ENCODE peak calls at places on chromosomes 13 and 19, in six cellular contexts. N, V, Z, U, H and Y are unnamed samples.
A peak's percentile ranks its signal among the peaks of the same experiment; 100 is the strongest.

GRCh38 chr19:34325961-34326360 is 39.0 kb upstream of the GPI start:
- DNase-seq in N (no peak), V (no peak), Z (no peak), U (no peak), H (no peak), Y (no peak)

GRCh38 chr19:49921871-49922755 is 6.9 kb upstream of the ATF5 start:
- DNase-seq in N (no peak), V (peak; percentile 53), Z (no peak), U (no peak), H (peak; percentile 69), Y (no peak)

GRCh38 chr13:73722120-73722519 is 412.1 kb downstream of the KLF12 start:
- DNase-seq in N (no peak), V (peak; percentile 94), Z (no peak), U (no peak), H (peak; percentile 34), Y (no peak)

GRCh38 chr19:38073806-38074685 is 150.0 kb downstream of the DPF1 start:
- DNase-seq in N (peak; percentile 40), V (no peak), Z (no peak), U (no peak), H (no peak), Y (no peak)

GRCh38 chr13:41456768-41457588 is at the start of gene RGCC:
- DNase-seq in N (peak; percentile 76), V (peak; percentile 38), Z (peak; percentile 75), U (peak; percentile 96), H (no peak), Y (peak; percentile 48)

GRCh38 chr13:112883241-112883945 is 85.6 kb upstream of the MCF2L start:
- DNase-seq in N (no peak), V (no peak), Z (no peak), U (no peak), H (no peak), Y (no peak)

GRCh38 chr13:67518785-67519184 is 288.6 kb upstream of the PCDH9 start:
- DNase-seq in N (no peak), V (no peak), Z (no peak), U (no peak), H (no peak), Y (no peak)

GRCh38 chr19:43700368-43701015 is 15.4 kb upstream of the IRGC start:
- DNase-seq in N (peak; percentile 62), V (peak; percentile 46), Z (no peak), U (peak; percentile 87), H (peak; percentile 87), Y (no peak)

GRCh38 chr13:23847545-23847944 is 41.7 kb downstream of the MIPEP start:
- DNase-seq in N (no peak), V (no peak), Z (no peak), U (no peak), H (no peak), Y (no peak)

GRCh38 chr13:113057084-113057483 is 48.5 kb upstream of the F7 start:
- DNase-seq in N (no peak), V (no peak), Z (no peak), U (no peak), H (no peak), Y (no peak)

GRCh38 chr19:15264061-15264932 is 32.0 kb upstream of the EPHX3 start:
- DNase-seq in N (peak; percentile 81), V (peak; percentile 29), Z (peak; percentile 66), U (peak; percentile 93), H (peak; percentile 78), Y (peak; percentile 71)

GRCh38 chr19:35565016-35565856 is 1.8 kb upstream of the ATP4A start:
- DNase-seq in N (peak; percentile 82), V (no peak), Z (no peak), U (no peak), H (no peak), Y (no peak)

GRCh38 chr19:11581740-11582139 is 4.3 kb upstream of the ACP5 start:
- DNase-seq in N (peak; percentile 10), V (no peak), Z (peak; percentile 39), U (no peak), H (peak; percentile 28), Y (no peak)

GRCh38 chr19:38514812-38515633 is 81.5 kb downstream of the RYR1 start:
- DNase-seq in N (peak; percentile 73), V (peak; percentile 17), Z (peak; percentile 54), U (peak; percentile 90), H (peak; percentile 46), Y (peak; percentile 71)

GRCh38 chr19:15702590-15702930 is 25.3 kb upstream of the OR10H2 start:
- DNase-seq in N (peak; percentile 74), V (peak; percentile 65), Z (peak; percentile 98), U (peak; percentile 95), H (peak; percentile 7), Y (no peak)

GRCh38 chr19:14916848-14917247 is 24.4 kb upstream of the OR7C2 start:
- DNase-seq in N (no peak), V (no peak), Z (no peak), U (no peak), H (no peak), Y (no peak)

GRCh38 chr19:33358408-33358807 is 15.1 kb upstream of the CEBPG start:
- DNase-seq in N (no peak), V (peak; percentile 91), Z (no peak), U (peak; percentile 64), H (no peak), Y (no peak)

GRCh38 chr13:102289606-102290005 is 112.2 kb downstream of the FGF14 start:
- DNase-seq in N (no peak), V (peak; percentile 75), Z (no peak), U (no peak), H (no peak), Y (no peak)

GRCh38 chr13:111122056-111122455 is 6.9 kb downstream of the ARHGEF7 start:
- DNase-seq in N (no peak), V (no peak), Z (no peak), U (no peak), H (no peak), Y (no peak)

DNA sequence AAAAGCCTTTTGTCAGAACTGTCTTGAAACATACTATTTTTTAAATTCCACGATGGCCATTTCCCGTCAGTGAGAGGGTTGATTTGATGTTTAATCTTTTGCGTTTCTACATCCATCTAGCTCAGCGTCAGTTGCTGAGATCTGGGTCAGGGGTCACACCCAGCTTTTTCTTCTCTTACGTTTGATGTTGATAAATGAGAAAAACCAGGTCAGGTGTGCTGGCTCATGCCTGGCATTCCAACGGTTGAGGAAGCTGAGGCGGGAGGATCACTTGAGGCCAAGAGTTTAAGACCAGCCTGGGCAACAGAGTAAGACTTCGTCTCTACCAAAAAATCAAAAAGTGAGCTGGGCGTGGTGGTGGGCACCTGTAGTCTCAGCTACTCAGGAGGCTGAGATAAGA is 168.9 kb downstream of the PTPRS start:
- DNase-seq in N (no peak), V (peak; percentile 8), Z (no peak), U (no peak), H (no peak), Y (no peak)
- TF ChIP-seq CTCF in N (no peak), V (no peak), Z (no peak), U (no peak), H (no peak), Y (no peak)

DNA sequence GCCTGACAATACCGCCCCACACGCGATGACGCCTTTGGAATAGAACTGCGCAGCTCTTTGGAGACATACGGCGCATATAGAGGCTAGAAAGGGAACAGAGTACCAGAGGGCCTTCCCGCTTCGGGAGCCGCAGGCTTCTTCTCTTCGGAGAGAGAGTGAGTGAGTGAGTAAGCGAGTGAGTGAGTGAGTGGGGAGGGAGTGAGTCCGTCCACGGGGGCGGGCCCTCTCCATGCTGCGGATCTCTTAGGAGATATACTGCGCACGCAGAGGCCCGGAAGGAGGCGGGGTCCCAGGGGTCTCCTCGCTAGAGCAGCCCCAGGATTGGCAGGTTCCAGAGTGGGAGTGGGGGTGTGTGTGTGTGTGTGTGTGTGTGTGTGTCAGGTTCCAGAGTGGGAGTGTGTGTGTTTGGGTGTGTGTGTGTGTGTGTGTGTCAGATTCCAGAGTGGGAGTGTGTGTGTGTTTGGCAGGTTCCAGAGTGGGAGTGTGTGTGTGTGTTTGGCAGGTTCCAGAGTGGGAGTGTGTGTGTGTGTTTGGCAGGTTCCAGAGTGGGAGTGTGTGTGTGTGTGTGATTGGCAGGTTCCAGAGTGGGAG is 97.0 kb downstream of the INSR start:
- DNase-seq in N (peak; percentile 94), V (peak; percentile 78), Z (peak; percentile 94), U (peak; percentile 99), H (peak; percentile 96), Y (peak; percentile 55)
- TF ChIP-seq CTCF in N (no peak), V (no peak), Z (no peak), U (no peak), H (no peak), Y (no peak)

DNA sequence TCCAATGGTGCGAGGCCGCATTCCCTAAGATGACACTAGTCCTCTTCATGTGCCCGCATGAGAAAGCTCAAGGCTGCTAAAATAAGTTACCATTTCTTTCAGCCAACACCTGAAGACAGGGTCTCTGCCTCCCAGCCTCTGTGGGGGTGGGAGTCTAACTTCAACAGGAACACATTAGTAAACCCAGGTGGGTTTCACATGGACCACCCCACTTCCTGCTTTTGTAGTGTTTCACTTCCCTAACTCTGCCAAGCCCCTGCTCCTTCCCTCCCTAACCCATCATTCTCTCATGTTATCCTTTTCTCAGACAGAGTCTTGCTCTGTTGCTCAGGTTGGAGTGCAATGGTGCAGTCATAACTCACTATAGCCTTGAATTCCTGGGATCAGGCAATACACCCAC is 783.6 kb downstream of the UQCRFS1 start:
- DNase-seq in N (no peak), V (no peak), Z (no peak), U (no peak), H (no peak), Y (no peak)
- TF ChIP-seq CTCF in N (no peak), V (no peak), Z (no peak), U (no peak), H (no peak), Y (no peak)

DNA sequence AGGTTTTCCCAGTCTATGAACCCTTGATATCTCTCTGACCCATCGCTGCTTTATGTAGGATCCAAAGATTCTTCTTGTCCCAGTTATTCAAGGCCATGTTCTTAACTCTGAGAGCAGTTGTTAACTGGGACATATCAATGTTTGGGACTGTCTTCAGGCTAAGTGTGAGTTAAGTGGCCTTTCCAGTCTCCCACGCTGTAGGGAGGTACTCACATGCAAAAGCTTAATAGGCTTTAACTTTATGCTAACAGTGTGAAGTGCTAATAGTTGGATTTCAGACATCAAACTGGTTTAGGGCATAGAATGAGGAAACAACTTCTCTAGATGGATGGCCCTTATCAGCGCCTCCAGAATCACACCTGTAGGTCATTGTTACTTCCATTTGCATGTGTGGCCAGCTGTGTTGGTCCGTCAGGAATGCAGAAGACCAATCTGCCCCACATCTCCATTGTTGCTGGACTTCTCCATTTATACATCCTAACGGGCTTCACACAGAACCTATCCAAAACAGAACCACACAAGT is 104.7 kb upstream of the MBNL2 start:
- DNase-seq in N (no peak), V (no peak), Z (no peak), U (no peak), H (no peak), Y (no peak)
- TF ChIP-seq CTCF in N (no peak), V (no peak), Z (no peak), U (no peak), H (no peak), Y (no peak)

GRCh38 chr19:5665781-5666513 is 14.4 kb downstream of the MICOS13 start:
- DNase-seq in N (no peak), V (peak; percentile 34), Z (no peak), U (no peak), H (peak; percentile 70), Y (no peak)
- TF ChIP-seq CTCF in N (no peak), V (peak; percentile 15), Z (no peak), U (no peak), H (peak; percentile 47), Y (no peak)

GRCh38 chr19:2538096-2538757 is 62.3 kb downstream of the GADD45B start:
- DNase-seq in N (no peak), V (no peak), Z (no peak), U (no peak), H (no peak), Y (no peak)
- TF ChIP-seq CTCF in N (no peak), V (no peak), Z (no peak), U (no peak), H (no peak), Y (no peak)